ENCODE peak calls at places on chromosomes 4 and X, in ten cellular contexts. One of them, this sample, is unnamed.

GRCh38 chrX:149003863-149004660 is 501.0 kb downstream of the IDS start:
- DNase-seq in AG04450: no peak
- DNase-seq in CD4-positive, alpha-beta T cell: no peak
- DNase-seq in MM.1S: no peak
- DNase-seq in lower leg skin: no peak
- DNase-seq in fibroblast of the aortic adventitia: peak
- DNase-seq in thoracic aorta: no peak
- DNase-seq in bronchial epithelial cell: no peak
- DNase-seq in astrocyte of the spinal cord: peak
- DNase-seq in AG09309: no peak
- DNase-seq in this sample: no peak

GRCh38 chrX:68196939-68197791 is 236.1 kb downstream of the OPHN1 start:
- DNase-seq in CD4-positive, alpha-beta T cell: no peak
- DNase-seq in MM.1S: peak
- DNase-seq in bronchial epithelial cell: peak
- DNase-seq in AG09309: no peak
- DNase-seq in lower leg skin: no peak
- DNase-seq in fibroblast of the aortic adventitia: peak
- DNase-seq in thoracic aorta: no peak
- DNase-seq in AG04450: no peak
- DNase-seq in astrocyte of the spinal cord: peak
- DNase-seq in this sample: peak

GRCh38 chr4:22170353-22170752 is 221.8 kb upstream of the KCNIP4 start:
- DNase-seq in fibroblast of the aortic adventitia: peak
- DNase-seq in bronchial epithelial cell: peak
- DNase-seq in thoracic aorta: no peak
- DNase-seq in MM.1S: no peak
- DNase-seq in AG04450: no peak
- DNase-seq in AG09309: peak
- DNase-seq in astrocyte of the spinal cord: peak
- DNase-seq in CD4-positive, alpha-beta T cell: no peak
- DNase-seq in lower leg skin: no peak
- DNase-seq in this sample: peak

GRCh38 chr4:83626245-83626843 is 90.4 kb downstream of the GPAT3 start:
- DNase-seq in bronchial epithelial cell: no peak
- DNase-seq in AG04450: no peak
- DNase-seq in lower leg skin: no peak
- DNase-seq in fibroblast of the aortic adventitia: no peak
- DNase-seq in astrocyte of the spinal cord: no peak
- DNase-seq in CD4-positive, alpha-beta T cell: no peak
- DNase-seq in MM.1S: no peak
- DNase-seq in AG09309: no peak
- DNase-seq in thoracic aorta: no peak
- DNase-seq in this sample: no peak

GRCh38 chr4:86005998-86006397 is 353.9 kb downstream of the MAPK10 start:
- DNase-seq in thoracic aorta: no peak
- DNase-seq in lower leg skin: no peak
- DNase-seq in MM.1S: no peak
- DNase-seq in bronchial epithelial cell: no peak
- DNase-seq in fibroblast of the aortic adventitia: no peak
- DNase-seq in AG09309: no peak
- DNase-seq in astrocyte of the spinal cord: no peak
- DNase-seq in CD4-positive, alpha-beta T cell: no peak
- DNase-seq in AG04450: no peak
- DNase-seq in this sample: no peak

GRCh38 chrX:580020-580419 is 50.6 kb upstream of the SHOX start:
- DNase-seq in AG09309: no peak
- DNase-seq in MM.1S: no peak
- DNase-seq in AG04450: no peak
- DNase-seq in bronchial epithelial cell: no peak
- DNase-seq in CD4-positive, alpha-beta T cell: no peak
- DNase-seq in fibroblast of the aortic adventitia: no peak
- DNase-seq in astrocyte of the spinal cord: no peak
- DNase-seq in thoracic aorta: no peak
- DNase-seq in lower leg skin: no peak
- DNase-seq in this sample: no peak

GRCh38 chrX:147912093-147912801 is 528 bp downstream of the FMR1 start:
- DNase-seq in astrocyte of the spinal cord: peak
- DNase-seq in AG04450: no peak
- DNase-seq in fibroblast of the aortic adventitia: peak
- DNase-seq in lower leg skin: peak
- DNase-seq in CD4-positive, alpha-beta T cell: peak
- DNase-seq in thoracic aorta: no peak
- DNase-seq in AG09309: no peak
- DNase-seq in MM.1S: peak
- DNase-seq in bronchial epithelial cell: peak
- DNase-seq in this sample: no peak

GRCh38 chrX:8731579-8732395 is at the start of gene ANOS1:
- DNase-seq in astrocyte of the spinal cord: peak
- DNase-seq in lower leg skin: no peak
- DNase-seq in MM.1S: peak
- DNase-seq in CD4-positive, alpha-beta T cell: no peak
- DNase-seq in AG04450: no peak
- DNase-seq in thoracic aorta: no peak
- DNase-seq in AG09309: no peak
- DNase-seq in fibroblast of the aortic adventitia: no peak
- DNase-seq in bronchial epithelial cell: no peak
- DNase-seq in this sample: peak

GRCh38 chrX:149982310-149982709 is 44.0 kb upstream of the EOLA2 start:
- DNase-seq in CD4-positive, alpha-beta T cell: no peak
- DNase-seq in bronchial epithelial cell: no peak
- DNase-seq in AG04450: no peak
- DNase-seq in AG09309: no peak
- DNase-seq in fibroblast of the aortic adventitia: no peak
- DNase-seq in MM.1S: no peak
- DNase-seq in thoracic aorta: no peak
- DNase-seq in astrocyte of the spinal cord: no peak
- DNase-seq in lower leg skin: no peak
- DNase-seq in this sample: no peak

GRCh38 chrX:118345401-118346257 is at the start of gene WDR44:
- DNase-seq in thoracic aorta: peak
- DNase-seq in AG04450: peak
- DNase-seq in bronchial epithelial cell: peak
- DNase-seq in fibroblast of the aortic adventitia: peak
- DNase-seq in lower leg skin: peak
- DNase-seq in astrocyte of the spinal cord: peak
- DNase-seq in AG09309: peak
- DNase-seq in MM.1S: peak
- DNase-seq in CD4-positive, alpha-beta T cell: peak
- DNase-seq in this sample: peak

GRCh38 chrX:118348186-118348810 is 2.4 kb downstream of the WDR44 start:
- DNase-seq in AG09309: no peak
- DNase-seq in bronchial epithelial cell: no peak
- DNase-seq in thoracic aorta: no peak
- DNase-seq in fibroblast of the aortic adventitia: no peak
- DNase-seq in CD4-positive, alpha-beta T cell: no peak
- DNase-seq in MM.1S: no peak
- DNase-seq in AG04450: no peak
- DNase-seq in lower leg skin: no peak
- DNase-seq in astrocyte of the spinal cord: no peak
- DNase-seq in this sample: no peak

GRCh38 chrX:118347131-118347530 is 1.2 kb downstream of the WDR44 start:
- DNase-seq in fibroblast of the aortic adventitia: peak
- DNase-seq in AG09309: peak
- DNase-seq in MM.1S: peak
- DNase-seq in AG04450: no peak
- DNase-seq in lower leg skin: no peak
- DNase-seq in bronchial epithelial cell: peak
- DNase-seq in astrocyte of the spinal cord: peak
- DNase-seq in CD4-positive, alpha-beta T cell: no peak
- DNase-seq in thoracic aorta: no peak
- DNase-seq in this sample: peak

GRCh38 chrX:118345045-118345400 is 883 bp upstream of the WDR44 start:
- DNase-seq in bronchial epithelial cell: no peak
- DNase-seq in thoracic aorta: no peak
- DNase-seq in fibroblast of the aortic adventitia: no peak
- DNase-seq in lower leg skin: no peak
- DNase-seq in AG04450: no peak
- DNase-seq in CD4-positive, alpha-beta T cell: no peak
- DNase-seq in AG09309: no peak
- DNase-seq in astrocyte of the spinal cord: no peak
- DNase-seq in MM.1S: no peak
- DNase-seq in this sample: no peak

DNA sequence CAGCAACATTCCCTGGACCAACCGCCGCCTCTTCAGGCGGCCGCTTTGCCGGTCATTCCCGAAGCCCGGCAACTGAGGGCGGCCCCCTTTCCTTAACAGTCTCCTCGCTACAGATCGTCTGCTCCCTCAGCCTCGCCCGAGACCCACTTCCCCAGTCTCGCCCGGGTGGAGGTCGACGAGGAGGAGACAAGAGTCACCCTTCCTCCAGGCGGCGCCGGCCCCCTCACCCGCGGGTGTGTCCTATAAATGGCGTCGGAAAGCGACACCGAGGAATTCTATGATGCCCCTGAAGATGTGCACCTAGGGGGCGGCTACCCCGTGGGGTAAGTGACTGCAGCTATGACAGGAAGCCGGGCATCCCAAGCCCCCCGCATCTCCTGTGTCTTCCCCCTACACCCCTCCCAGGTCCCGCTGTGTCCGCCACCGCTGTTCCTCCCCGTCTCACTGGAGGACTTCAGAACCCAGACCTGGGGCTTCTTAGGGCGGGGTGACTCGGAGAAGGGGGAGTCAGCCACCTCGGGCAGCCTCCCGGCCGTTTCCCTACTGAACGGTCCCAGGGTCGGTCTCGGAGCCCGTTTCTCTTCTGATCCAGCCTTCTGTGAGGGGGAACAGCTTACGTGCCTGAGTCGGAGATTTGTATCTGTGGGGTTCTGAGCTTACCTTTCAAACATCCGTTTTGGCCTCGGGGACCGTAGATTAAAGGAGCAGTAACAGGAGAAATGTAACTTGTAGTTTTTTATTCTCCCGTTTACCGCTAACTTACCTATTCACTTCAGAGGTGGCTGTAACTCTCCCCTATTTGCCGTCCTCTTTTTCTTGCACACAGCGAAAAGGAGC is 570 bp downstream of the WDR44 start:
- DNase-seq in astrocyte of the spinal cord: peak
- DNase-seq in CD4-positive, alpha-beta T cell: peak
- DNase-seq in MM.1S: peak
- DNase-seq in AG04450: no peak
- DNase-seq in bronchial epithelial cell: no peak
- DNase-seq in AG09309: no peak
- DNase-seq in thoracic aorta: peak
- DNase-seq in lower leg skin: peak
- DNase-seq in fibroblast of the aortic adventitia: no peak
- DNase-seq in this sample: no peak
- TF ChIP-seq CTCF in astrocyte of the spinal cord: no peak
- TF ChIP-seq CTCF in CD4-positive, alpha-beta T cell: no peak
- TF ChIP-seq CTCF in MM.1S: no peak
- TF ChIP-seq CTCF in AG04450: no peak
- TF ChIP-seq CTCF in bronchial epithelial cell: peak
- TF ChIP-seq CTCF in AG09309: no peak
- TF ChIP-seq CTCF in thoracic aorta: no peak
- TF ChIP-seq CTCF in lower leg skin: no peak
- TF ChIP-seq CTCF in fibroblast of the aortic adventitia: no peak
- TF ChIP-seq CTCF in this sample: no peak

GRCh38 chr4:59249110-59249509 is 1951.0 kb upstream of the ADGRL3 start:
- DNase-seq in bronchial epithelial cell: no peak
- DNase-seq in AG09309: no peak
- DNase-seq in fibroblast of the aortic adventitia: no peak
- DNase-seq in astrocyte of the spinal cord: no peak
- DNase-seq in AG04450: no peak
- DNase-seq in MM.1S: no peak
- DNase-seq in thoracic aorta: no peak
- DNase-seq in CD4-positive, alpha-beta T cell: no peak
- DNase-seq in lower leg skin: no peak
- DNase-seq in this sample: no peak

GRCh38 chr4:59248313-59248712 is 1951.8 kb upstream of the ADGRL3 start:
- DNase-seq in MM.1S: no peak
- DNase-seq in lower leg skin: no peak
- DNase-seq in bronchial epithelial cell: no peak
- DNase-seq in fibroblast of the aortic adventitia: no peak
- DNase-seq in CD4-positive, alpha-beta T cell: no peak
- DNase-seq in AG09309: no peak
- DNase-seq in astrocyte of the spinal cord: no peak
- DNase-seq in thoracic aorta: no peak
- DNase-seq in AG04450: no peak
- DNase-seq in this sample: no peak

GRCh38 chr4:59243038-59243437 is 1957.1 kb upstream of the ADGRL3 start:
- DNase-seq in CD4-positive, alpha-beta T cell: no peak
- DNase-seq in AG09309: no peak
- DNase-seq in AG04450: no peak
- DNase-seq in lower leg skin: no peak
- DNase-seq in astrocyte of the spinal cord: no peak
- DNase-seq in MM.1S: no peak
- DNase-seq in bronchial epithelial cell: no peak
- DNase-seq in fibroblast of the aortic adventitia: no peak
- DNase-seq in thoracic aorta: no peak
- DNase-seq in this sample: no peak

GRCh38 chr4:59247032-59247431 is 1953.1 kb upstream of the ADGRL3 start:
- DNase-seq in CD4-positive, alpha-beta T cell: no peak
- DNase-seq in bronchial epithelial cell: no peak
- DNase-seq in AG09309: no peak
- DNase-seq in fibroblast of the aortic adventitia: no peak
- DNase-seq in AG04450: no peak
- DNase-seq in lower leg skin: no peak
- DNase-seq in astrocyte of the spinal cord: no peak
- DNase-seq in MM.1S: peak
- DNase-seq in thoracic aorta: no peak
- DNase-seq in this sample: no peak
- TF ChIP-seq CTCF in CD4-positive, alpha-beta T cell: no peak
- TF ChIP-seq CTCF in bronchial epithelial cell: no peak
- TF ChIP-seq CTCF in AG09309: no peak
- TF ChIP-seq CTCF in fibroblast of the aortic adventitia: no peak
- TF ChIP-seq CTCF in AG04450: no peak
- TF ChIP-seq CTCF in lower leg skin: no peak
- TF ChIP-seq CTCF in astrocyte of the spinal cord: peak
- TF ChIP-seq CTCF in MM.1S: peak
- TF ChIP-seq CTCF in thoracic aorta: no peak
- TF ChIP-seq CTCF in this sample: peak

DNA sequence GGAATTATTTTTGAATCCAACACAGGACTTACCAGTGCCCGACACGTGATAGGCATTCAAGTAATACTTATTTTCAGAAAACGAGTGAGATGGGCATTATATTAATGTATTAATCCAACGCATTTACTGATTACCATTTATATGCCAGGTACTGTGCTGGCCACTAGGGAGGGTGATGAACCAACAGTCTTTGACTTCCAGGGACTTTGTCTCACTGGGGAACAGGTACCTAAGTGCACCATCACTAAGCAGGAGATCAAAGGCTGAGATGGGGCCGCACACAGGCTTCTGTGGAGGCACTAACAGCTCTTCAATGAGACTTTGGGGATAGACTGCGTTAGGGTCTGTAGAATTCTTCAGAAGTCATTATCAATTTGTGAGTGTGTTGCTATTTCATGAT is 5.7 kb upstream of the TADA2B start:
- DNase-seq in CD4-positive, alpha-beta T cell: no peak
- DNase-seq in AG04450: no peak
- DNase-seq in thoracic aorta: no peak
- DNase-seq in fibroblast of the aortic adventitia: no peak
- DNase-seq in AG09309: no peak
- DNase-seq in MM.1S: no peak
- DNase-seq in astrocyte of the spinal cord: no peak
- DNase-seq in lower leg skin: no peak
- DNase-seq in bronchial epithelial cell: no peak
- DNase-seq in this sample: no peak
- TF ChIP-seq CTCF in CD4-positive, alpha-beta T cell: peak
- TF ChIP-seq CTCF in AG04450: no peak
- TF ChIP-seq CTCF in thoracic aorta: no peak
- TF ChIP-seq CTCF in fibroblast of the aortic adventitia: no peak
- TF ChIP-seq CTCF in AG09309: no peak
- TF ChIP-seq CTCF in MM.1S: no peak
- TF ChIP-seq CTCF in astrocyte of the spinal cord: no peak
- TF ChIP-seq CTCF in lower leg skin: no peak
- TF ChIP-seq CTCF in bronchial epithelial cell: peak
- TF ChIP-seq CTCF in this sample: peak

GRCh38 chr4:147678796-147679549 is 5.0 kb downstream of the PRMT9 start:
- DNase-seq in MM.1S: peak
- DNase-seq in AG04450: no peak
- DNase-seq in astrocyte of the spinal cord: no peak
- DNase-seq in bronchial epithelial cell: no peak
- DNase-seq in CD4-positive, alpha-beta T cell: no peak
- DNase-seq in fibroblast of the aortic adventitia: peak
- DNase-seq in lower leg skin: no peak
- DNase-seq in AG09309: no peak
- DNase-seq in thoracic aorta: no peak
- DNase-seq in this sample: no peak
- TF ChIP-seq CTCF in MM.1S: peak
- TF ChIP-seq CTCF in AG04450: no peak
- TF ChIP-seq CTCF in astrocyte of the spinal cord: no peak
- TF ChIP-seq CTCF in bronchial epithelial cell: peak
- TF ChIP-seq CTCF in CD4-positive, alpha-beta T cell: no peak
- TF ChIP-seq CTCF in fibroblast of the aortic adventitia: no peak
- TF ChIP-seq CTCF in lower leg skin: no peak
- TF ChIP-seq CTCF in AG09309: no peak
- TF ChIP-seq CTCF in thoracic aorta: no peak
- TF ChIP-seq CTCF in this sample: no peak

This sample was measured in astrocyte of the cerebellum.